ENCODE peak calls at places on chromosomes 2 and 18, in seven cellular contexts. A is hypothalamus; P is WTC11; D is mesothelial cell of epicardium; V is SK-N-SH; M is stimulated activated CD8-positive, alpha-beta memory T cell treated with anti-CD3 and anti-CD28 coated beads, Interleukin-12 subunit alpha, Interleukin-12 subunit beta, amount 100 ng/mL, for 1 hour; J is uterus. C is an unnamed sample.

GRCh38 chr18:48547456-48548403 is 8.9 kb downstream of the CTIF start:
- DNase-seq in A (no peak), V (no peak), J (no peak), D (no peak), M (no peak), P (no peak), C (no peak)

GRCh38 chr2:170597705-170598420 is 117.3 kb upstream of the SP5 start:
- DNase-seq in J (peak; percentile 41), M (no peak), P (no peak), A (no peak), V (no peak), D (no peak), C (no peak)

GRCh38 chr2:136323212-136323611 is 205.3 kb upstream of the CXCR4 start:
- DNase-seq in A (no peak), V (no peak), P (no peak), M (no peak), D (no peak), J (no peak), C (no peak)

GRCh38 chr18:50456285-50456684 is 81.4 kb downstream of the SKA1 start:
- DNase-seq in V (no peak), P (no peak), D (no peak), J (no peak), A (no peak), M (no peak), C (no peak)

GRCh38 chr2:85758361-85759256 is 4.8 kb downstream of the ATOH8 start:
- DNase-seq in P (no peak), V (peak; percentile 84), M (no peak), J (no peak), A (no peak), D (no peak), C (no peak)

GRCh38 chr2:161237397-161238263 is 70.6 kb upstream of the PSMD14 start:
- DNase-seq in A (peak; percentile 51), V (peak; percentile 78), M (no peak), P (peak; percentile 57), D (peak; percentile 52), J (peak; percentile 70), C (no peak)

GRCh38 chr2:74063486-74063885 is 78.8 kb downstream of the TET3 start:
- DNase-seq in V (no peak), J (no peak), A (no peak), P (no peak), M (no peak), D (no peak), C (no peak)

GRCh38 chr2:202113571-202114142 is 40.6 kb downstream of the KIAA2012 start:
- DNase-seq in M (no peak), V (no peak), D (no peak), P (no peak), A (no peak), J (no peak), C (no peak)

GRCh38 chr2:241003047-241003360 is 4.6 kb downstream of the SNED1 start:
- DNase-seq in M (no peak), A (no peak), D (no peak), V (no peak), J (no peak), P (no peak), C (no peak)

GRCh38 chr2:26745609-26746327 is 18.3 kb upstream of the SLC35F6 start:
- DNase-seq in V (peak; percentile 85), D (peak; percentile 90), P (peak; percentile 88), M (peak; percentile 68), J (peak; percentile 76), A (no peak), C (no peak)

GRCh38 chr2:239959059-239959971 is 65.8 kb downstream of the NDUFA10 start:
- DNase-seq in J (no peak), P (no peak), M (no peak), V (no peak), A (no peak), D (no peak), C (no peak)

GRCh38 chr2:28991462-28991861 is 10.4 kb downstream of the TOGARAM2 start:
- DNase-seq in V (no peak), M (no peak), D (no peak), J (no peak), P (no peak), A (no peak), C (no peak)

GRCh38 chr18:24326211-24326610 is 71.4 kb downstream of the OSBPL1A start:
- DNase-seq in A (no peak), D (no peak), M (no peak), J (no peak), V (no peak), P (no peak), C (no peak)

GRCh38 chr2:199488772-199489400 is 31.1 kb upstream of the SATB2 start:
- DNase-seq in D (peak; percentile 40), V (peak; percentile 59), A (no peak), P (peak; percentile 80), M (no peak), J (no peak), C (no peak)

GRCh38 chr2:143171817-143172216 is 42.6 kb downstream of the ARHGAP15 start:
- DNase-seq in J (no peak), A (no peak), D (no peak), V (no peak), M (no peak), P (no peak), C (no peak)

GRCh38 chr2:231034291-231034882 is 2.9 kb upstream of the C2orf72 start:
- DNase-seq in D (no peak), V (no peak), A (no peak), P (no peak), J (no peak), M (no peak), C (no peak)

GRCh38 chr2:85393836-85394235 is 16.3 kb downstream of the CAPG start:
- DNase-seq in M (no peak), V (no peak), P (no peak), A (no peak), J (no peak), D (no peak), C (no peak)

GRCh38 chr2:196742685-196743084 is 56.8 kb downstream of the GTF3C3 start:
- DNase-seq in V (no peak), D (no peak), A (no peak), J (no peak), M (no peak), P (peak; percentile 11), C (no peak)

GRCh38 chr2:126949775-126950174 is 51.1 kb downstream of the TEX51 start:
- DNase-seq in V (no peak), P (no peak), J (no peak), D (no peak), A (no peak), M (no peak), C (no peak)

GRCh38 chr2:196066794-196067382 is 1.7 kb downstream of the DNAH7 start:
- DNase-seq in V (peak; percentile 47), A (no peak), J (no peak), M (no peak), P (no peak), D (no peak), C (no peak)

GRCh38 chr2:85597241-85597640 is 1.7 kb downstream of the RNF181 start:
- DNase-seq in D (no peak), V (no peak), M (no peak), A (no peak), P (no peak), J (no peak), C (no peak)

GRCh38 chr2:214730248-214730647 is 79.2 kb downstream of the BARD1 start:
- DNase-seq in A (no peak), M (no peak), D (no peak), V (no peak), J (no peak), P (no peak), C (no peak)

GRCh38 chr2:196293751-196294486 is 122.5 kb upstream of the STK17B start:
- DNase-seq in M (no peak), J (no peak), A (no peak), P (no peak), D (no peak), V (no peak), C (no peak)

GRCh38 chr2:72117029-72117428 is 30.6 kb downstream of the CYP26B1 start:
- DNase-seq in P (no peak), A (no peak), D (no peak), J (no peak), M (no peak), V (no peak), C (no peak)

GRCh38 chr2:172065086-172065485 is 20.2 kb upstream of the DLX1 start:
- DNase-seq in P (no peak), M (no peak), D (no peak), V (no peak), J (no peak), A (no peak), C (no peak)

GRCh38 chr18:49020621-49021021 is 69.9 kb upstream of the SMAD7 start:
- DNase-seq in D (peak; percentile 35), M (no peak), V (no peak), P (no peak), J (peak; percentile 6), A (no peak), C (no peak)

GRCh38 chr18:50729986-50730385 is 89.8 kb downstream of the MRO start:
- DNase-seq in P (no peak), A (no peak), V (no peak), D (no peak), M (no peak), J (no peak), C (no peak)

GRCh38 chr2:205749078-205749477 is 66.8 kb downstream of the NRP2 start:
- DNase-seq in J (no peak), V (no peak), A (no peak), M (no peak), D (no peak), P (no peak), C (no peak)

GRCh38 chr2:216603010-216603883 is 30.0 kb upstream of the IGFBP2 start:
- DNase-seq in M (no peak), D (no peak), A (no peak), P (no peak), V (no peak), J (no peak), C (no peak)

GRCh38 chr2:3726511-3726910 is 23.1 kb downstream of the DCDC2C start:
- DNase-seq in M (no peak), J (no peak), V (no peak), D (no peak), P (no peak), A (no peak), C (no peak)